ENCODE peak calls at places on chromosomes 11 and 22, in ten cellular contexts. One of them, this sample, is unnamed. For H3K27me3, the result is how much of the 10 kb centered on the place peaks cover.

GRCh38 chr22:37282385-37282677 is at the start of gene CYTH4:
- DNase-seq in right lobe of liver: peak
- DNase-seq in hepatocyte: no peak
- DNase-seq in transverse colon: peak
- DNase-seq in HAP-1: no peak
- DNase-seq in HL-60: no peak
- DNase-seq in WERI-Rb-1: no peak
- DNase-seq in fibroblast of lung: no peak
- DNase-seq in BJ: no peak
- DNase-seq in tibial artery: peak
- DNase-seq in this sample: peak

GRCh38 chr22:35963237-35963810 is 65.3 kb downstream of the RBFOX2 start:
- DNase-seq in right lobe of liver: no peak
- DNase-seq in hepatocyte: no peak
- DNase-seq in transverse colon: no peak
- DNase-seq in HAP-1: no peak
- DNase-seq in HL-60: no peak
- DNase-seq in WERI-Rb-1: no peak
- DNase-seq in fibroblast of lung: no peak
- DNase-seq in BJ: no peak
- DNase-seq in tibial artery: no peak
- DNase-seq in this sample: no peak

GRCh38 chr11:80502511-80502910 is 1061.7 kb upstream of the TENM4 start:
- DNase-seq in right lobe of liver: no peak
- DNase-seq in hepatocyte: no peak
- DNase-seq in transverse colon: no peak
- DNase-seq in HAP-1: no peak
- DNase-seq in HL-60: no peak
- DNase-seq in WERI-Rb-1: no peak
- DNase-seq in fibroblast of lung: no peak
- DNase-seq in BJ: no peak
- DNase-seq in tibial artery: no peak
- DNase-seq in this sample: peak

GRCh38 chr22:27576815-27577564 is 224.6 kb downstream of the MN1 start:
- DNase-seq in right lobe of liver: no peak
- DNase-seq in hepatocyte: peak
- DNase-seq in transverse colon: no peak
- DNase-seq in HAP-1: no peak
- DNase-seq in HL-60: no peak
- DNase-seq in WERI-Rb-1: no peak
- DNase-seq in fibroblast of lung: peak
- DNase-seq in BJ: peak
- DNase-seq in tibial artery: no peak
- DNase-seq in this sample: no peak

GRCh38 chr11:69213315-69213714 is 57.6 kb downstream of the SMIM38 start:
- DNase-seq in right lobe of liver: no peak
- DNase-seq in hepatocyte: no peak
- DNase-seq in transverse colon: no peak
- DNase-seq in HAP-1: no peak
- DNase-seq in HL-60: no peak
- DNase-seq in WERI-Rb-1: no peak
- DNase-seq in fibroblast of lung: no peak
- DNase-seq in BJ: no peak
- DNase-seq in tibial artery: peak
- DNase-seq in this sample: no peak

GRCh38 chr11:127843483-127844396 is 743.6 kb downstream of the ETS1 start:
- DNase-seq in right lobe of liver: peak
- DNase-seq in hepatocyte: peak
- DNase-seq in transverse colon: peak
- DNase-seq in HAP-1: peak
- DNase-seq in HL-60: peak
- DNase-seq in WERI-Rb-1: peak
- DNase-seq in fibroblast of lung: peak
- DNase-seq in BJ: no peak
- DNase-seq in tibial artery: peak
- DNase-seq in this sample: peak

GRCh38 chr22:33544707-33545106 is 375.6 kb downstream of the LARGE1 start:
- DNase-seq in right lobe of liver: no peak
- DNase-seq in hepatocyte: no peak
- DNase-seq in transverse colon: no peak
- DNase-seq in HAP-1: no peak
- DNase-seq in HL-60: no peak
- DNase-seq in WERI-Rb-1: no peak
- DNase-seq in fibroblast of lung: peak
- DNase-seq in BJ: no peak
- DNase-seq in tibial artery: no peak
- DNase-seq in this sample: no peak

GRCh38 chr22:28247667-28248363 is 328.8 kb upstream of the PITPNB start:
- DNase-seq in right lobe of liver: no peak
- DNase-seq in hepatocyte: no peak
- DNase-seq in transverse colon: no peak
- DNase-seq in HAP-1: peak
- DNase-seq in HL-60: no peak
- DNase-seq in WERI-Rb-1: no peak
- DNase-seq in fibroblast of lung: peak
- DNase-seq in BJ: no peak
- DNase-seq in tibial artery: no peak
- DNase-seq in this sample: no peak

GRCh38 chr11:13784848-13785247 is 116.4 kb downstream of the FAR1 start:
- DNase-seq in right lobe of liver: no peak
- DNase-seq in hepatocyte: no peak
- DNase-seq in transverse colon: no peak
- DNase-seq in HAP-1: no peak
- DNase-seq in HL-60: no peak
- DNase-seq in WERI-Rb-1: no peak
- DNase-seq in fibroblast of lung: no peak
- DNase-seq in BJ: no peak
- DNase-seq in tibial artery: no peak
- DNase-seq in this sample: no peak

GRCh38 chr11:99370557-99371200 is 349.9 kb downstream of the CNTN5 start:
- DNase-seq in right lobe of liver: no peak
- DNase-seq in hepatocyte: peak
- DNase-seq in transverse colon: no peak
- DNase-seq in HAP-1: no peak
- DNase-seq in HL-60: no peak
- DNase-seq in WERI-Rb-1: no peak
- DNase-seq in fibroblast of lung: peak
- DNase-seq in BJ: no peak
- DNase-seq in tibial artery: no peak
- DNase-seq in this sample: no peak

GRCh38 chr11:76087749-76088148 is 118.6 kb downstream of the WNT11 start:
- DNase-seq in right lobe of liver: no peak
- DNase-seq in hepatocyte: no peak
- DNase-seq in transverse colon: no peak
- DNase-seq in HAP-1: no peak
- DNase-seq in HL-60: no peak
- DNase-seq in WERI-Rb-1: no peak
- DNase-seq in fibroblast of lung: no peak
- DNase-seq in BJ: no peak
- DNase-seq in tibial artery: no peak
- DNase-seq in this sample: no peak

GRCh38 chr22:45159652-45160462 is 3.9 kb upstream of the NUP50 start:
- DNase-seq in right lobe of liver: no peak
- DNase-seq in hepatocyte: peak
- DNase-seq in transverse colon: peak
- DNase-seq in HAP-1: no peak
- DNase-seq in HL-60: no peak
- DNase-seq in WERI-Rb-1: peak
- DNase-seq in fibroblast of lung: peak
- DNase-seq in BJ: no peak
- DNase-seq in tibial artery: no peak
- DNase-seq in this sample: peak

GRCh38 chr11:129785383-129786111 is 30.1 kb upstream of the TMEM45B start:
- DNase-seq in right lobe of liver: no peak
- DNase-seq in hepatocyte: no peak
- DNase-seq in transverse colon: no peak
- DNase-seq in HAP-1: no peak
- DNase-seq in HL-60: no peak
- DNase-seq in WERI-Rb-1: no peak
- DNase-seq in fibroblast of lung: peak
- DNase-seq in BJ: no peak
- DNase-seq in tibial artery: no peak
- DNase-seq in this sample: peak

GRCh38 chr22:27799334-27800249 is 2.0 kb downstream of the MN1 start:
- DNase-seq in right lobe of liver: no peak
- DNase-seq in hepatocyte: no peak
- DNase-seq in transverse colon: no peak
- DNase-seq in HAP-1: no peak
- DNase-seq in HL-60: no peak
- DNase-seq in WERI-Rb-1: no peak
- DNase-seq in fibroblast of lung: peak
- DNase-seq in BJ: no peak
- DNase-seq in tibial artery: peak
- DNase-seq in this sample: peak

GRCh38 chr22:45994516-45995404 is 17.8 kb upstream of the WNT7B start:
- DNase-seq in right lobe of liver: peak
- DNase-seq in hepatocyte: peak
- DNase-seq in transverse colon: peak
- DNase-seq in HAP-1: peak
- DNase-seq in HL-60: no peak
- DNase-seq in WERI-Rb-1: peak
- DNase-seq in fibroblast of lung: no peak
- DNase-seq in BJ: no peak
- DNase-seq in tibial artery: peak
- DNase-seq in this sample: peak

GRCh38 chr22:25091449-25091848 is 108.2 kb upstream of the CRYBB3 start:
- DNase-seq in right lobe of liver: no peak
- DNase-seq in hepatocyte: no peak
- DNase-seq in transverse colon: no peak
- DNase-seq in HAP-1: no peak
- DNase-seq in HL-60: no peak
- DNase-seq in WERI-Rb-1: no peak
- DNase-seq in fibroblast of lung: peak
- DNase-seq in BJ: no peak
- DNase-seq in tibial artery: no peak
- DNase-seq in this sample: no peak

GRCh38 chr22:23939017-23939357 is 22.0 kb downstream of the GSTT2B start:
- DNase-seq in right lobe of liver: no peak
- DNase-seq in hepatocyte: no peak
- DNase-seq in transverse colon: no peak
- DNase-seq in HAP-1: no peak
- DNase-seq in HL-60: no peak
- DNase-seq in WERI-Rb-1: no peak
- DNase-seq in fibroblast of lung: no peak
- DNase-seq in BJ: no peak
- DNase-seq in tibial artery: no peak
- DNase-seq in this sample: no peak

GRCh38 chr11:9462806-9463537 is 2.2 kb downstream of the ZNF143 start:
- DNase-seq in right lobe of liver: no peak
- DNase-seq in hepatocyte: no peak
- DNase-seq in transverse colon: no peak
- DNase-seq in HAP-1: no peak
- DNase-seq in HL-60: no peak
- DNase-seq in WERI-Rb-1: no peak
- DNase-seq in fibroblast of lung: peak
- DNase-seq in BJ: no peak
- DNase-seq in tibial artery: no peak
- DNase-seq in this sample: no peak
- H3K4me3 ChIP-seq in right lobe of liver: no peak
- H3K4me3 ChIP-seq in hepatocyte: no peak
- H3K4me3 ChIP-seq in transverse colon: no peak
- H3K4me3 ChIP-seq in HAP-1: no peak
- H3K4me3 ChIP-seq in HL-60: no peak
- H3K4me3 ChIP-seq in WERI-Rb-1: no peak
- H3K4me3 ChIP-seq in fibroblast of lung: no peak
- H3K4me3 ChIP-seq in BJ: no peak
- H3K4me3 ChIP-seq in tibial artery: no peak
- H3K4me3 ChIP-seq in this sample: no peak

DNA sequence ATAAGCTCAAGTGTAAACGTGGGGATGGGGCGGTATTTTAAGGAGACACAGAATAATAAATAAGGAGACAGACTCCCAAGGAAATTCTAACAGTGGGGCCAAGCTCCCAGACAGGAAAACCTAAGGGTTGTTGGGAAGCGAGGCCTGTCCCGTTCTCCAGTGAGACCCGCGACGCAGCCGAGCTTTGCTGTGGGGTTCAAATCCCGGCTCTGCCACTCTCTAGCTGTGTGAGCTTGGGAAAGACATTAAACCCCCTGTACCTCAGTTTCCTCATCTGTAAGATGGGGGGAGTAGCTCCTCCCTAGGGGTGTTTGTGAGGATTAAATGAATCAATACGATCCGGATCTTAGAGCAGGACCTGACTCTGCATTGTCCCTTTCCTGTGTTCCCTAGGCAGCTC is 106.8 kb downstream of the TRIM29 start:
- DNase-seq in right lobe of liver: no peak
- DNase-seq in hepatocyte: no peak
- DNase-seq in transverse colon: no peak
- DNase-seq in HAP-1: no peak
- DNase-seq in HL-60: no peak
- DNase-seq in WERI-Rb-1: no peak
- DNase-seq in fibroblast of lung: no peak
- DNase-seq in BJ: no peak
- DNase-seq in tibial artery: no peak
- DNase-seq in this sample: peak
- H3K27me3 ChIP-seq in right lobe of liver: under half
- H3K27me3 ChIP-seq in hepatocyte: under half
- H3K27me3 ChIP-seq in transverse colon: under half
- H3K27me3 ChIP-seq in HAP-1: under half
- H3K27me3 ChIP-seq in HL-60: under half
- H3K27me3 ChIP-seq in WERI-Rb-1: under half
- H3K27me3 ChIP-seq in fibroblast of lung: under half
- H3K27me3 ChIP-seq in BJ: under half
- H3K27me3 ChIP-seq in tibial artery: under half
- H3K27me3 ChIP-seq in this sample: under half

GRCh38 chr22:49847751-49848689 is 5.6 kb upstream of the ZBED4 start:
- DNase-seq in right lobe of liver: peak
- DNase-seq in hepatocyte: no peak
- DNase-seq in transverse colon: peak
- DNase-seq in HAP-1: no peak
- DNase-seq in HL-60: peak
- DNase-seq in WERI-Rb-1: no peak
- DNase-seq in fibroblast of lung: no peak
- DNase-seq in BJ: no peak
- DNase-seq in tibial artery: no peak
- DNase-seq in this sample: peak
- H3K4me3 ChIP-seq in right lobe of liver: peak
- H3K4me3 ChIP-seq in hepatocyte: peak
- H3K4me3 ChIP-seq in transverse colon: peak
- H3K4me3 ChIP-seq in HAP-1: peak
- H3K4me3 ChIP-seq in HL-60: peak
- H3K4me3 ChIP-seq in WERI-Rb-1: no peak
- H3K4me3 ChIP-seq in fibroblast of lung: peak
- H3K4me3 ChIP-seq in BJ: peak
- H3K4me3 ChIP-seq in tibial artery: peak
- H3K4me3 ChIP-seq in this sample: peak

GRCh38 chr11:3197044-3197715 is 21.4 kb downstream of the MRGPRG start:
- DNase-seq in right lobe of liver: peak
- DNase-seq in hepatocyte: no peak
- DNase-seq in transverse colon: peak
- DNase-seq in HAP-1: no peak
- DNase-seq in HL-60: no peak
- DNase-seq in WERI-Rb-1: no peak
- DNase-seq in fibroblast of lung: no peak
- DNase-seq in BJ: no peak
- DNase-seq in tibial artery: peak
- DNase-seq in this sample: peak
- H3K27me3 ChIP-seq in right lobe of liver: under half
- H3K27me3 ChIP-seq in hepatocyte: under half
- H3K27me3 ChIP-seq in transverse colon: under half
- H3K27me3 ChIP-seq in HAP-1: under half
- H3K27me3 ChIP-seq in HL-60: under half
- H3K27me3 ChIP-seq in WERI-Rb-1: under half
- H3K27me3 ChIP-seq in fibroblast of lung: under half
- H3K27me3 ChIP-seq in BJ: under half
- H3K27me3 ChIP-seq in tibial artery: under half
- H3K27me3 ChIP-seq in this sample: under half